ENCODE peak calls at places on chromosome 1, in four cellular contexts. F is AG09309, E is colonic mucosa, T is activated B cell treated with CpG ODN at 0.5 μM for 24 hours. A is an unnamed sample.

GRCh38 chr1:228039986-228040385 is 33.2 kb downstream of the WNT3A start:
- DNase-seq in T (no peak), E (no peak), F (no peak), A (no peak)

GRCh38 chr1:97304366-97304765 is 582.8 kb downstream of the PTBP2 start:
- DNase-seq in E (no peak), F (no peak), T (no peak), A (no peak)

GRCh38 chr1:58823481-58824010 is 39.7 kb upstream of the JUN start:
- DNase-seq in T (no peak), E (no peak), F (peak; percentile 39), A (no peak)

GRCh38 chr1:204723131-204723787 is 37.7 kb upstream of the LRRN2 start:
- DNase-seq in E (peak; percentile 31), F (no peak), T (no peak), A (peak; percentile 52)

GRCh38 chr1:27719286-27720251 is 6.2 kb upstream of the FAM76A start:
- DNase-seq in T (no peak), F (no peak), E (no peak), A (no peak)

GRCh38 chr1:33899746-33900145 is 35.9 kb downstream of the HMGB4 start:
- DNase-seq in T (no peak), E (no peak), F (no peak), A (no peak)

GRCh38 chr1:149936992-149937705 is 470 bp upstream of the MTMR11 start:
- DNase-seq in F (no peak), T (no peak), E (peak; percentile 85), A (no peak)

GRCh38 chr1:28893403-28894102 is 20.8 kb upstream of the EPB41 start:
- DNase-seq in T (no peak), F (no peak), E (no peak), A (no peak)

GRCh38 chr1:34590211-34590623 is 164.6 kb upstream of the GJB5 start:
- DNase-seq in T (no peak), F (no peak), E (no peak), A (no peak)

GRCh38 chr1:201539561-201540404 is 856 bp downstream of the NAV1 start:
- DNase-seq in T (no peak), F (no peak), E (no peak), A (peak; percentile 90)

GRCh38 chr1:160615660-160616059 is 31.2 kb downstream of the SLAMF1 start:
- DNase-seq in F (no peak), T (no peak), E (no peak), A (no peak)

GRCh38 chr1:79044974-79045650 is 38.6 kb upstream of the ADGRL4 start:
- DNase-seq in E (no peak), T (no peak), F (no peak), A (no peak)

GRCh38 chr1:32742132-32742947 is 39.8 kb upstream of the SYNC start:
- DNase-seq in F (no peak), T (no peak), E (peak; percentile 50), A (no peak)

GRCh38 chr1:241990040-241990439 is 8.9 kb downstream of the MAP1LC3C start:
- DNase-seq in E (peak; percentile 68), F (peak; percentile 89), T (no peak), A (peak; percentile 59)

GRCh38 chr1:24641646-24642151 is 1.4 kb upstream of the SRRM1 start:
- DNase-seq in E (peak; percentile 45), F (no peak), T (peak; percentile 31), A (no peak)

GRCh38 chr1:87089823-87090222 is 175.4 kb downstream of the HS2ST1 start:
- DNase-seq in F (no peak), T (no peak), E (no peak), A (no peak)

GRCh38 chr1:183159960-183160359 is 26.1 kb upstream of the LAMC2 start:
- DNase-seq in T (no peak), E (peak; percentile 90), F (no peak), A (no peak)

GRCh38 chr1:36924282-36924791 is 110.0 kb downstream of the GRIK3 start:
- DNase-seq in F (no peak), T (peak; percentile 18), E (peak; percentile 24), A (peak; percentile 18)

GRCh38 chr1:217526636-217527035 is 104.3 kb downstream of the GPATCH2 start:
- DNase-seq in F (no peak), T (no peak), E (no peak), A (no peak)

GRCh38 chr1:20640183-20640597 is 6.9 kb downstream of the PINK1 start:
- DNase-seq in F (no peak), E (peak; percentile 59), T (no peak), A (no peak)

GRCh38 chr1:66048011-66048410 is 255.3 kb downstream of the PDE4B start:
- DNase-seq in E (no peak), F (peak; percentile 17), T (no peak), A (no peak)

GRCh38 chr1:43930168-43930948 is 3.2 kb upstream of the ARTN start:
- DNase-seq in F (no peak), T (no peak), E (no peak), A (no peak)

A was measured in putamen.